ENCODE peak calls at places on chromosome X, in four cellular contexts. Y is body of pancreas, S is dorsolateral prefrontal cortex, O is esophagus muscularis mucosa. J is an unnamed sample.

GRCh38 chrX:23383411-23383810 is 48.8 kb downstream of the PTCHD1 start:
- DNase-seq in S (no peak), O (no peak), Y (no peak), J (peak; percentile 5)

GRCh38 chrX:139936259-139936658 is 3.4 kb upstream of the ATP11C start:
- DNase-seq in Y (no peak), S (no peak), O (no peak), J (no peak)

GRCh38 chrX:110012818-110013484 is 10.0 kb downstream of the TMEM164 start:
- DNase-seq in Y (peak; percentile 45), O (no peak), S (no peak), J (no peak)

GRCh38 chrX:12080265-12080664 is 58.0 kb upstream of the FRMPD4 start:
- DNase-seq in O (no peak), Y (no peak), S (no peak), J (no peak)

GRCh38 chrX:68807818-68808217 is 21.0 kb upstream of the EFNB1 start:
- DNase-seq in O (no peak), S (no peak), Y (peak; percentile 43), J (no peak)

GRCh38 chrX:153490217-153490616 is 4.6 kb upstream of the BGN start:
- DNase-seq in Y (no peak), S (no peak), O (no peak), J (no peak)

GRCh38 chrX:104665691-104666090 is 99.7 kb downstream of the IL1RAPL2 start:
- DNase-seq in S (no peak), Y (no peak), O (no peak), J (no peak)

GRCh38 chrX:11146411-11146810 is 35.3 kb downstream of the HCCS start:
- DNase-seq in Y (no peak), S (no peak), O (no peak), J (no peak)

GRCh38 chrX:16664059-16664458 is 14.1 kb downstream of the S100G start:
- DNase-seq in Y (no peak), O (no peak), S (no peak), J (no peak)

GRCh38 chrX:76454456-76454927 is 27.0 kb downstream of the MAGEE1 start:
- DNase-seq in O (no peak), Y (peak; percentile 5), S (no peak), J (no peak)

GRCh38 chrX:141278306-141278705 is 36.0 kb upstream of the SPANXC start:
- DNase-seq in O (no peak), Y (peak; percentile 41), S (peak; percentile 34), J (no peak)

GRCh38 chrX:16567681-16568080 is 82.3 kb upstream of the S100G start:
- DNase-seq in S (no peak), Y (no peak), O (no peak), J (no peak)

GRCh38 chrX:18872621-18873020 is 111.3 kb downstream of the PHKA2 start:
- DNase-seq in S (no peak), Y (no peak), O (no peak), J (no peak)

DNA sequence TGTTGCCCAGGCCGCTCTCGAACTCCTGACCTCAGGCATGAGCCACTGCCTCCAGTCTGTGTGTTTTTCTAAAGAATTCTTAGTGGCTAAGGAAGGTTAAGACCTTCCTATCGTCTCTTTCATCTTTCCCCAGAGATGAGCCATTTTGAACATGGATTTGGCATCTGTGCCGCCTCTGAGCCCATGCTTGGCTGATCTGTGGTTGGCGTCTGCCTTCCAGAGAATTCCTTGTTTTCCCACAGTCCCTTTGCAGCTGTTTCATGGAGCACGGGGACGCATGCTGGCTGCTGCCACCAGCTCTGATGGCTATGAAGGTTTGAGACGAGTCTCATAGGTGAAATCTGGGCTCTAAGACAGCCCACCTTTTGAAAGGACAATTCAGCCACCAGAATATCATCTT is 60.4 kb downstream of the SHROOM2 start:
- DNase-seq in O (no peak), S (no peak), Y (no peak), J (no peak)
- H3K4me3 ChIP-seq in O (no peak overlapping the region), S (no peak overlapping the region), Y (no peak overlapping the region), J (no peak overlapping the region)

GRCh38 chrX:7067266-7067665 is 80.2 kb upstream of the STS start:
- DNase-seq in O (no peak), Y (no peak), S (no peak), J (no peak)
- TF ChIP-seq CTCF in O (no peak), Y (no peak), S (no peak), J (no peak)

DNA sequence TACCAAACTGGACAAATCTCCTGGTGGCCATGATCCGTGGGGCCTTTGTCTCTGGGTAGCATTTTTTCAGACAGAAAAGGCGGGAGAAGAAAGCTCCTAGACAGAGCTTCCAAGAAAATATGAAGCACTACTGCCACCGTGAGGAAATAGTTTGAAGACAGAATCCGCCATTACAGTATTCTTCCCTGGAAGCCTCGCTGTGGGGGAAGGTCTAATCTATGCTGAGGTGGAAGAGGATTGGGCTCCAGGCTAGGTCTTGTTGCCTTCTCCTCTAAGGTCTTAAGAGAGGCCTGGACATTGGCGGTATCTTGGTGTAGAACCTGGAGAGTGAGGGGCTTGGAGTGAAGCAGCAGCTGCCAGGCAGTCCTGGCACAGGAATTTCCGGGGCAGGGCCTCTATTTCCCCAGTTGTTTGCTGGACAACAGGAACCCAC is 218.9 kb downstream of the OR13H1 start:
- DNase-seq in O (no peak), Y (peak; percentile 72), S (peak; percentile 60), J (no peak)
- H3K4me3 ChIP-seq in O (no peak overlapping the region), Y (no peak overlapping the region), S (no peak overlapping the region), J (no peak overlapping the region)

GRCh38 chrX:133924548-133924947 is 60.8 kb downstream of the GPC3 start:
- DNase-seq in S (no peak), O (no peak), Y (no peak), J (no peak)

GRCh38 chrX:133926099-133926498 is 59.3 kb downstream of the GPC3 start:
- DNase-seq in O (no peak), S (no peak), Y (no peak), J (no peak)

GRCh38 chrX:133929836-133930464 is 55.4 kb downstream of the GPC3 start:
- DNase-seq in Y (no peak), S (no peak), O (no peak), J (no peak)

GRCh38 chrX:133928365-133928764 is 57.0 kb downstream of the GPC3 start:
- DNase-seq in Y (no peak), O (no peak), S (no peak), J (no peak)

DNA sequence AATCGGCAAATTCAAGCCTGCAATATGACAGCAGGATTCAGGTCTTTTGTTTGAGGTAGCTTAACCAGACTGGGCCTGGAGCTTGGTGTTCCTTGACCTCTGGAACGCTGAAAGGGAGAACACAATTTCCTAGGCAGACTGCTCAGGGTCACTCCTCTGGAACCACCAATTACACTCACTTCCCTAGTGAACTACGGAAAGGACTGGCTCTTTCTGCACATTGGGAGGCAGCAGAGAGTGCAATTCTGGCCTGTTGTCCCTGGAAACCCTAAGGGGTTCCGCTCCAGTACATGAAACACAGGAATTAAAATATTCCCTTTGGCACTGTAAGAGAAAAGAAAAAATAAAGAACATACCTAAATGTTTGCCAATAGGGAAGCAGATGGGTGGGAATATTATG is 58.6 kb downstream of the GPC3 start:
- DNase-seq in Y (no peak), S (no peak), O (no peak), J (no peak)
- TF ChIP-seq CTCF in Y (no peak), S (no peak), O (no peak), J (no peak)

GRCh38 chrX:129678176-129678880 is 23.6 kb upstream of the APLN start:
- DNase-seq in Y (peak; percentile 77), S (no peak), O (no peak), J (no peak)
- H3K4me3 ChIP-seq in Y (peak overlapping the region; percentile 2), S (peak overlapping the region; percentile 51), O (peak overlapping the region; percentile 52), J (peak overlapping the region; percentile 30)

GRCh38 chrX:13252726-13253125 is 67.1 kb downstream of the ATXN3L start:
- DNase-seq in O (no peak), Y (no peak), S (no peak), J (no peak)

GRCh38 chrX:13254870-13255269 is 65.0 kb downstream of the ATXN3L start:
- DNase-seq in Y (no peak), O (no peak), S (no peak), J (no peak)

GRCh38 chrX:13253223-13253622 is 66.6 kb downstream of the ATXN3L start:
- DNase-seq in Y (no peak), S (no peak), O (no peak), J (no peak)

GRCh38 chrX:13256562-13256961 is 63.3 kb downstream of the ATXN3L start:
- DNase-seq in S (no peak), O (no peak), Y (no peak), J (no peak)

GRCh38 chrX:13254076-13254785 is 65.6 kb downstream of the ATXN3L start:
- DNase-seq in O (no peak), S (no peak), Y (peak; percentile 63), J (no peak)
- TF ChIP-seq CTCF in O (no peak), S (no peak), Y (peak; percentile 19), J (no peak)

GRCh38 chrX:150421816-150422215 is 58.7 kb downstream of the MAMLD1 start:
- DNase-seq in S (no peak), O (no peak), Y (no peak), J (no peak)
- H3K4me3 ChIP-seq in S (no peak overlapping the region), O (no peak overlapping the region), Y (no peak overlapping the region), J (no peak overlapping the region)

DNA sequence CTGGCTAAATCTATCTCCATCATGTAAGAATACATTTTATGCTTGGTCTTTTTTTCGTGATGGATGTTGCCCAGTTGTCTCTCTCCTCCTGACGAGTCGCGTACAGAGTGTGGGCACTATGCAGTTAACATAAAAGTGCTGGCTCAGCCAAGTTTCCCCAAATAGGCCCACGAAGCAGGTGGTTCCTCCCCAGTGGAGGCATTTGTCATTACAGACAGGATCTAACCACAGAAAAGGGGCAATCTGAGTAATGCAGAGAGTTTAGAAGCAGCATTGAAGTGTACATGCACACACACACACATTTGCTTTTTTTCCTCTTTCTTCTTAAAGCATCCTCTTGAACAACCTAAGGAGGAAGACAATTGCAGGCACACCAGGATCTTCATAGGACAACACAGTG is 188.7 kb upstream of the VCX start:
- DNase-seq in O (no peak), S (no peak), Y (no peak), J (no peak)
- TF ChIP-seq CTCF in O (no peak), S (no peak), Y (no peak), J (no peak)

GRCh38 chrX:71618303-71618721 is at the start of gene CXCR3:
- DNase-seq in Y (peak; percentile 45), O (no peak), S (no peak), J (no peak)

GRCh38 chrX:71617742-71618141 is 569 bp downstream of the CXCR3 start:
- DNase-seq in S (no peak), Y (no peak), O (no peak), J (no peak)

GRCh38 chrX:71616672-71617529 is 1.4 kb downstream of the CXCR3 start:
- DNase-seq in Y (no peak), S (no peak), O (no peak), J (no peak)

GRCh38 chrX:71618787-71619186 is 476 bp upstream of the CXCR3 start:
- DNase-seq in O (no peak), S (no peak), Y (no peak), J (no peak)

GRCh38 chrX:71619193-71619592 is 882 bp upstream of the CXCR3 start:
- DNase-seq in Y (no peak), S (no peak), O (no peak), J (no peak)
- H3K4me3 ChIP-seq in Y (no peak overlapping the region), S (no peak overlapping the region), O (no peak overlapping the region), J (no peak overlapping the region)

J was measured in HFF-Myc.